ENCODE peak calls at places on chromosomes 12 and 14, in eight cellular contexts. One of them, this sample, is unnamed. For H3K27me3, the result is how much of the 10 kb centered on the place peaks cover.

GRCh38 chr14:42378880-42379279 is 772.2 kb downstream of the LRFN5 start:
- DNase-seq in GM23338: no peak
- DNase-seq in endothelial cell of umbilical vein: no peak
- DNase-seq in neural progenitor cell: no peak
- DNase-seq in left ventricle myocardium inferior: no peak
- DNase-seq in heart left ventricle: no peak
- DNase-seq in Panc1: no peak
- DNase-seq in CD8-positive, alpha-beta T cell: no peak
- DNase-seq in this sample: no peak

GRCh38 chr12:127272864-127273263 is 994.1 kb upstream of the TMEM132C start:
- DNase-seq in heart left ventricle: no peak
- DNase-seq in left ventricle myocardium inferior: no peak
- DNase-seq in endothelial cell of umbilical vein: no peak
- DNase-seq in neural progenitor cell: no peak
- DNase-seq in CD8-positive, alpha-beta T cell: no peak
- DNase-seq in Panc1: no peak
- DNase-seq in GM23338: no peak
- DNase-seq in this sample: no peak

GRCh38 chr12:123265851-123266678 is 5.6 kb downstream of the CDK2AP1 start:
- DNase-seq in neural progenitor cell: no peak
- DNase-seq in left ventricle myocardium inferior: no peak
- DNase-seq in GM23338: no peak
- DNase-seq in CD8-positive, alpha-beta T cell: no peak
- DNase-seq in endothelial cell of umbilical vein: no peak
- DNase-seq in Panc1: no peak
- DNase-seq in heart left ventricle: no peak
- DNase-seq in this sample: peak

GRCh38 chr12:70353780-70354640 is 12.1 kb upstream of the KCNMB4 start:
- DNase-seq in endothelial cell of umbilical vein: no peak
- DNase-seq in heart left ventricle: no peak
- DNase-seq in CD8-positive, alpha-beta T cell: no peak
- DNase-seq in Panc1: no peak
- DNase-seq in left ventricle myocardium inferior: no peak
- DNase-seq in GM23338: no peak
- DNase-seq in neural progenitor cell: no peak
- DNase-seq in this sample: no peak

GRCh38 chr12:29781705-29782266 is 2.0 kb downstream of the TMTC1 start:
- DNase-seq in GM23338: no peak
- DNase-seq in heart left ventricle: no peak
- DNase-seq in neural progenitor cell: no peak
- DNase-seq in endothelial cell of umbilical vein: no peak
- DNase-seq in CD8-positive, alpha-beta T cell: no peak
- DNase-seq in left ventricle myocardium inferior: no peak
- DNase-seq in Panc1: no peak
- DNase-seq in this sample: no peak

GRCh38 chr14:100076630-100077029 is 11.4 kb downstream of the EVL start:
- DNase-seq in CD8-positive, alpha-beta T cell: no peak
- DNase-seq in endothelial cell of umbilical vein: no peak
- DNase-seq in Panc1: no peak
- DNase-seq in left ventricle myocardium inferior: peak
- DNase-seq in neural progenitor cell: no peak
- DNase-seq in GM23338: no peak
- DNase-seq in heart left ventricle: peak
- DNase-seq in this sample: no peak

GRCh38 chr12:19435831-19436497 is 3.3 kb upstream of the AEBP2 start:
- DNase-seq in endothelial cell of umbilical vein: no peak
- DNase-seq in Panc1: no peak
- DNase-seq in left ventricle myocardium inferior: no peak
- DNase-seq in neural progenitor cell: no peak
- DNase-seq in GM23338: no peak
- DNase-seq in heart left ventricle: no peak
- DNase-seq in CD8-positive, alpha-beta T cell: no peak
- DNase-seq in this sample: no peak

GRCh38 chr12:109571773-109572505 is 1.4 kb downstream of the MMAB start:
- DNase-seq in GM23338: no peak
- DNase-seq in heart left ventricle: no peak
- DNase-seq in neural progenitor cell: no peak
- DNase-seq in endothelial cell of umbilical vein: no peak
- DNase-seq in CD8-positive, alpha-beta T cell: no peak
- DNase-seq in left ventricle myocardium inferior: no peak
- DNase-seq in Panc1: no peak
- DNase-seq in this sample: no peak

GRCh38 chr12:116339800-116340371 is 62.4 kb upstream of the MED13L start:
- DNase-seq in CD8-positive, alpha-beta T cell: no peak
- DNase-seq in left ventricle myocardium inferior: no peak
- DNase-seq in endothelial cell of umbilical vein: no peak
- DNase-seq in Panc1: no peak
- DNase-seq in GM23338: no peak
- DNase-seq in neural progenitor cell: no peak
- DNase-seq in heart left ventricle: no peak
- DNase-seq in this sample: no peak

GRCh38 chr14:60649815-60650381 is 621 bp upstream of the SIX1 start:
- DNase-seq in heart left ventricle: no peak
- DNase-seq in endothelial cell of umbilical vein: no peak
- DNase-seq in Panc1: no peak
- DNase-seq in left ventricle myocardium inferior: no peak
- DNase-seq in GM23338: peak
- DNase-seq in CD8-positive, alpha-beta T cell: no peak
- DNase-seq in neural progenitor cell: peak
- DNase-seq in this sample: peak

GRCh38 chr14:104885031-104885972 is 20.2 kb downstream of the CEP170B start:
- DNase-seq in Panc1: no peak
- DNase-seq in neural progenitor cell: no peak
- DNase-seq in left ventricle myocardium inferior: peak
- DNase-seq in CD8-positive, alpha-beta T cell: no peak
- DNase-seq in GM23338: no peak
- DNase-seq in heart left ventricle: peak
- DNase-seq in endothelial cell of umbilical vein: no peak
- DNase-seq in this sample: peak

GRCh38 chr14:65637780-65638179 is 225.2 kb downstream of the FUT8 start:
- DNase-seq in neural progenitor cell: no peak
- DNase-seq in Panc1: no peak
- DNase-seq in CD8-positive, alpha-beta T cell: peak
- DNase-seq in endothelial cell of umbilical vein: no peak
- DNase-seq in heart left ventricle: no peak
- DNase-seq in GM23338: no peak
- DNase-seq in left ventricle myocardium inferior: no peak
- DNase-seq in this sample: no peak

GRCh38 chr12:47725893-47726292 is 603 bp upstream of the ENDOU start:
- DNase-seq in CD8-positive, alpha-beta T cell: no peak
- DNase-seq in Panc1: no peak
- DNase-seq in heart left ventricle: no peak
- DNase-seq in neural progenitor cell: no peak
- DNase-seq in endothelial cell of umbilical vein: no peak
- DNase-seq in left ventricle myocardium inferior: no peak
- DNase-seq in GM23338: no peak
- DNase-seq in this sample: no peak

GRCh38 chr12:111741235-111741812 is 25.4 kb upstream of the ALDH2 start:
- DNase-seq in left ventricle myocardium inferior: no peak
- DNase-seq in heart left ventricle: no peak
- DNase-seq in Panc1: no peak
- DNase-seq in CD8-positive, alpha-beta T cell: no peak
- DNase-seq in neural progenitor cell: no peak
- DNase-seq in GM23338: no peak
- DNase-seq in endothelial cell of umbilical vein: peak
- DNase-seq in this sample: no peak

GRCh38 chr12:11877869-11878780 is 192.6 kb upstream of the BCL2L14 start:
- DNase-seq in neural progenitor cell: peak
- DNase-seq in endothelial cell of umbilical vein: peak
- DNase-seq in heart left ventricle: peak
- DNase-seq in CD8-positive, alpha-beta T cell: no peak
- DNase-seq in left ventricle myocardium inferior: no peak
- DNase-seq in GM23338: peak
- DNase-seq in Panc1: no peak
- DNase-seq in this sample: peak

GRCh38 chr14:104342435-104343293 is 204.3 kb downstream of the KIF26A start:
- DNase-seq in endothelial cell of umbilical vein: no peak
- DNase-seq in CD8-positive, alpha-beta T cell: no peak
- DNase-seq in neural progenitor cell: peak
- DNase-seq in heart left ventricle: no peak
- DNase-seq in GM23338: peak
- DNase-seq in Panc1: no peak
- DNase-seq in left ventricle myocardium inferior: no peak
- DNase-seq in this sample: peak

GRCh38 chr14:68650403-68650994 is 142.4 kb downstream of the ZFP36L1 start:
- DNase-seq in heart left ventricle: no peak
- DNase-seq in CD8-positive, alpha-beta T cell: no peak
- DNase-seq in Panc1: no peak
- DNase-seq in endothelial cell of umbilical vein: no peak
- DNase-seq in GM23338: no peak
- DNase-seq in left ventricle myocardium inferior: no peak
- DNase-seq in neural progenitor cell: no peak
- DNase-seq in this sample: no peak

GRCh38 chr14:22390195-22390594 is 198.8 kb downstream of the DAD1 start:
- DNase-seq in heart left ventricle: no peak
- DNase-seq in Panc1: no peak
- DNase-seq in left ventricle myocardium inferior: no peak
- DNase-seq in GM23338: no peak
- DNase-seq in neural progenitor cell: no peak
- DNase-seq in endothelial cell of umbilical vein: no peak
- DNase-seq in CD8-positive, alpha-beta T cell: no peak
- DNase-seq in this sample: no peak

GRCh38 chr12:52687527-52688385 is 7.5 kb upstream of the KRT1 start:
- DNase-seq in left ventricle myocardium inferior: no peak
- DNase-seq in GM23338: no peak
- DNase-seq in heart left ventricle: no peak
- DNase-seq in endothelial cell of umbilical vein: no peak
- DNase-seq in Panc1: no peak
- DNase-seq in neural progenitor cell: no peak
- DNase-seq in CD8-positive, alpha-beta T cell: no peak
- DNase-seq in this sample: no peak

GRCh38 chr14:24311837-24312615 is 724 bp downstream of the LTB4R start:
- DNase-seq in CD8-positive, alpha-beta T cell: no peak
- DNase-seq in left ventricle myocardium inferior: no peak
- DNase-seq in endothelial cell of umbilical vein: no peak
- DNase-seq in GM23338: no peak
- DNase-seq in heart left ventricle: no peak
- DNase-seq in Panc1: no peak
- DNase-seq in neural progenitor cell: no peak
- DNase-seq in this sample: no peak
- H3K4me3 ChIP-seq in CD8-positive, alpha-beta T cell: peak
- H3K4me3 ChIP-seq in left ventricle myocardium inferior: peak
- H3K4me3 ChIP-seq in endothelial cell of umbilical vein: no peak
- H3K4me3 ChIP-seq in GM23338: peak
- H3K4me3 ChIP-seq in heart left ventricle: peak
- H3K4me3 ChIP-seq in Panc1: no peak
- H3K4me3 ChIP-seq in neural progenitor cell: no peak
- H3K4me3 ChIP-seq in this sample: no peak

GRCh38 chr12:56720696-56721615 is 4.1 kb downstream of the NACA start:
- DNase-seq in heart left ventricle: no peak
- DNase-seq in Panc1: no peak
- DNase-seq in CD8-positive, alpha-beta T cell: no peak
- DNase-seq in endothelial cell of umbilical vein: no peak
- DNase-seq in neural progenitor cell: no peak
- DNase-seq in GM23338: peak
- DNase-seq in left ventricle myocardium inferior: no peak
- DNase-seq in this sample: no peak
- H3K27me3 ChIP-seq in heart left ventricle: under half
- H3K27me3 ChIP-seq in Panc1: under half
- H3K27me3 ChIP-seq in CD8-positive, alpha-beta T cell: under half
- H3K27me3 ChIP-seq in endothelial cell of umbilical vein: under half
- H3K27me3 ChIP-seq in neural progenitor cell: under half
- H3K27me3 ChIP-seq in GM23338: under half
- H3K27me3 ChIP-seq in left ventricle myocardium inferior: under half
- H3K27me3 ChIP-seq in this sample: under half

GRCh38 chr12:106771425-106771824 is 3.1 kb upstream of the RIC8B start:
- DNase-seq in heart left ventricle: no peak
- DNase-seq in endothelial cell of umbilical vein: no peak
- DNase-seq in GM23338: peak
- DNase-seq in left ventricle myocardium inferior: no peak
- DNase-seq in neural progenitor cell: no peak
- DNase-seq in Panc1: no peak
- DNase-seq in CD8-positive, alpha-beta T cell: no peak
- DNase-seq in this sample: no peak

GRCh38 chr12:106774808-106775524 is 484 bp downstream of the RIC8B start:
- DNase-seq in CD8-positive, alpha-beta T cell: peak
- DNase-seq in endothelial cell of umbilical vein: peak
- DNase-seq in neural progenitor cell: no peak
- DNase-seq in GM23338: no peak
- DNase-seq in heart left ventricle: no peak
- DNase-seq in left ventricle myocardium inferior: peak
- DNase-seq in Panc1: no peak
- DNase-seq in this sample: no peak

GRCh38 chr12:106773286-106773685 is 1.2 kb upstream of the RIC8B start:
- DNase-seq in Panc1: no peak
- DNase-seq in left ventricle myocardium inferior: no peak
- DNase-seq in neural progenitor cell: no peak
- DNase-seq in heart left ventricle: no peak
- DNase-seq in endothelial cell of umbilical vein: no peak
- DNase-seq in CD8-positive, alpha-beta T cell: no peak
- DNase-seq in GM23338: peak
- DNase-seq in this sample: no peak

GRCh38 chr12:106776897-106777296 is 2.4 kb downstream of the RIC8B start:
- DNase-seq in heart left ventricle: no peak
- DNase-seq in left ventricle myocardium inferior: no peak
- DNase-seq in GM23338: no peak
- DNase-seq in CD8-positive, alpha-beta T cell: no peak
- DNase-seq in neural progenitor cell: no peak
- DNase-seq in Panc1: no peak
- DNase-seq in endothelial cell of umbilical vein: no peak
- DNase-seq in this sample: no peak

DNA sequence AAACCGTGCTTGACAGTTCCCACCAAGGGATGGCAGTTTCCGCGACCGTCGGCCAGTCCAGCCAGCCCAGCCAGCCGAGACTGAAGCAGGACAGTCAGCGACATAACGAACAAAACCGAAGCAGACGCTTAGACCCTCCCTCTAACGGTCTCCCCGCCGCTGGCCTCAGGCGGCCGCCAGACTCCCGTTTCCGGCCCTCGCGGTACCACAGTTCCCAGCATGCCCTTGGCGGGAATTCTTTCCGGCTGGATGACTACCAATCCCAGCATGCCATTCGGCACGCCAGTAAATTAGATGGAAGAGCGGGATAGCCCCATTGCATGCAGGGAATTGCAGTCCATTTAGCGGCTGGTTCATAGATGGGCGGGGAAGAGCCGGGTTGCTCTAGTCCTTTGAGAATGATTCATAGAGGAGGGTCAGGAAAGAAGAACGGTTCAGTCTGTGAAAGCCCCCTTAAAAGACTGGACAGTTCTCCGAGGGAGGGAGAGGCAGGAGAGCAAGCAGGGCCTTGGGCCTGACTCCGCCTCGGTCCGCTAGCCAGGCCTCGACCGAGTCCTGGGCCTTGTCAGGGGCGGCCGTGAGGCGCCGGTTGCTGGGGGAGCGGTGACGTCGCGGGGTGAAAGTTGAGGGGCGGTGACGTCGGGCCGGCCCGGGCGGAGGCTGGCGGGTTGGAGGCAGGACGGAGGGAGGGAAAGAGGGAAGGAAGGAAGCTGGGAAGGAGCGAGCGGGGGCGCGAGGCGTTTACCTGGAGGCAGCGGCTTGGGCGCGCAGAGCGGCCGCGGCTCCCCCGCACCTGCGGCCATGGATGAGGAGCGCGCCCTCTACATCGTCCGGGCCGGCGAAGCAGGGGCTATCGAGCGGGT is at the start of gene RIC8B:
- DNase-seq in endothelial cell of umbilical vein: peak
- DNase-seq in GM23338: peak
- DNase-seq in left ventricle myocardium inferior: peak
- DNase-seq in CD8-positive, alpha-beta T cell: peak
- DNase-seq in neural progenitor cell: peak
- DNase-seq in heart left ventricle: peak
- DNase-seq in Panc1: peak
- DNase-seq in this sample: peak
- H3K4me3 ChIP-seq in endothelial cell of umbilical vein: peak
- H3K4me3 ChIP-seq in GM23338: peak
- H3K4me3 ChIP-seq in left ventricle myocardium inferior: peak
- H3K4me3 ChIP-seq in CD8-positive, alpha-beta T cell: peak
- H3K4me3 ChIP-seq in neural progenitor cell: peak
- H3K4me3 ChIP-seq in heart left ventricle: peak
- H3K4me3 ChIP-seq in Panc1: peak
- H3K4me3 ChIP-seq in this sample: peak

GRCh38 chr14:90941705-90942104 is 118.7 kb downstream of the RPS6KA5 start:
- DNase-seq in endothelial cell of umbilical vein: no peak
- DNase-seq in neural progenitor cell: no peak
- DNase-seq in heart left ventricle: no peak
- DNase-seq in left ventricle myocardium inferior: no peak
- DNase-seq in Panc1: no peak
- DNase-seq in CD8-positive, alpha-beta T cell: no peak
- DNase-seq in GM23338: no peak
- DNase-seq in this sample: no peak
- H3K27me3 ChIP-seq in endothelial cell of umbilical vein: under half
- H3K27me3 ChIP-seq in neural progenitor cell: under half
- H3K27me3 ChIP-seq in heart left ventricle: under half
- H3K27me3 ChIP-seq in left ventricle myocardium inferior: under half
- H3K27me3 ChIP-seq in Panc1: under half
- H3K27me3 ChIP-seq in CD8-positive, alpha-beta T cell: under half
- H3K27me3 ChIP-seq in GM23338: under half
- H3K27me3 ChIP-seq in this sample: under half

This sample was measured in H7.